ENCODE peak calls at places on chromosomes 12 and 14, in five cellular contexts. R, K, C, I and E are unnamed samples.

GRCh38 chr14:104865631-104866441 is 768 bp downstream of the CEP170B start:
- DNase-seq in I (peak), C (peak), K (no peak), R (no peak), E (no peak)

GRCh38 chr14:64788706-64789105 is 84.5 kb downstream of the PLEKHG3 start:
- DNase-seq in C (peak), R (no peak), I (peak), K (no peak), E (no peak)

GRCh38 chr14:62308927-62309326 is 546.7 kb downstream of the SNAPC1 start:
- DNase-seq in C (peak), R (no peak), I (no peak), K (no peak), E (no peak)

GRCh38 chr14:71361874-71362273 is 454.6 kb downstream of the PCNX1 start:
- DNase-seq in I (no peak), C (no peak), K (no peak), R (no peak), E (no peak)

GRCh38 chr14:65392296-65392695 is 20.2 kb upstream of the FUT8 start:
- DNase-seq in R (no peak), I (no peak), K (no peak), C (no peak), E (no peak)

GRCh38 chr12:82351390-82351789 is 6.8 kb downstream of the CCDC59 start:
- DNase-seq in K (no peak), R (no peak), C (no peak), I (no peak), E (no peak)

GRCh38 chr12:71504471-71504852 is 64.9 kb downstream of the LGR5 start:
- DNase-seq in C (no peak), R (no peak), K (no peak), I (no peak), E (no peak)

GRCh38 chr12:49231881-49232650 is 32.8 kb upstream of the TUBA1C start:
- DNase-seq in C (peak), R (no peak), K (no peak), I (no peak), E (no peak)

GRCh38 chr12:51240971-51241370 is 2.3 kb downstream of the DAZAP2 start:
- DNase-seq in R (no peak), K (no peak), I (no peak), C (peak), E (no peak)

GRCh38 chr12:89140580-89141236 is 211.6 kb downstream of the DUSP6 start:
- DNase-seq in C (peak), I (no peak), R (no peak), K (peak), E (no peak)